ENCODE peak calls at places on chromosomes 13 and 19, in four cellular contexts. D is IMR-90, R is uterus, H is stomach. Z is an unnamed sample. For H3K4me1 and H3K9me3, the result is how much of the 10 kb centered on the place peaks cover.

GRCh38 chr19:12695997-12696365 is 450 bp downstream of the FBXW9 start:
- DNase-seq in R (no peak), D (no peak), H (no peak), Z (no peak)

GRCh38 chr13:106322628-106323027 is 212.8 kb downstream of the EFNB2 start:
- DNase-seq in H (no peak), D (no peak), R (no peak), Z (no peak)

GRCh38 chr13:48448285-48448962 is 35.5 kb upstream of the LPAR6 start:
- DNase-seq in R (no peak), H (no peak), D (no peak), Z (no peak)

GRCh38 chr19:12840091-12841079 is 2.1 kb downstream of the MAST1 start:
- DNase-seq in R (no peak), D (peak), H (peak), Z (no peak)

GRCh38 chr19:3343619-3344502 is 22.5 kb upstream of the NFIC start:
- DNase-seq in R (peak), D (peak), H (peak), Z (peak)

GRCh38 chr13:98199480-98199879 is 22.4 kb upstream of the RNF113B start:
- DNase-seq in H (no peak), R (no peak), D (peak), Z (no peak)

GRCh38 chr13:27288397-27288796 is 17.8 kb downstream of the RASL11A start:
- DNase-seq in R (no peak), D (no peak), H (no peak), Z (no peak)

GRCh38 chr19:5996102-5996501 is 18.2 kb upstream of the RANBP3 start:
- DNase-seq in D (no peak), H (no peak), R (no peak), Z (no peak)

GRCh38 chr19:1053176-1054101 is 13.5 kb upstream of the ARHGAP45 start:
- DNase-seq in H (no peak), R (no peak), D (no peak), Z (no peak)

GRCh38 chr19:33323093-33323820 is 20.9 kb upstream of the CEBPA start:
- DNase-seq in H (no peak), D (no peak), R (no peak), Z (no peak)

GRCh38 chr19:36072081-36072480 is 17.4 kb downstream of the WDR62 start:
- DNase-seq in H (no peak), D (no peak), R (no peak), Z (no peak)

GRCh38 chr13:25881946-25882574 is 169.8 kb downstream of the SHISA2 start:
- DNase-seq in D (no peak), H (no peak), R (no peak), Z (no peak)

GRCh38 chr19:41776700-41777099 is 19.7 kb upstream of the CEACAM3 start:
- DNase-seq in R (no peak), D (no peak), H (no peak), Z (no peak)

GRCh38 chr13:43657485-43657884 is 129.3 kb downstream of the ENOX1 start:
- DNase-seq in D (no peak), R (no peak), H (no peak), Z (no peak)

GRCh38 chr13:61664821-61665705 is 249.4 kb upstream of the PCDH20 start:
- DNase-seq in D (no peak), R (no peak), H (peak), Z (no peak)

GRCh38 chr13:30346159-30346788 is 38.9 kb upstream of the KATNAL1 start:
- DNase-seq in H (peak), R (no peak), D (no peak), Z (no peak)

DNA sequence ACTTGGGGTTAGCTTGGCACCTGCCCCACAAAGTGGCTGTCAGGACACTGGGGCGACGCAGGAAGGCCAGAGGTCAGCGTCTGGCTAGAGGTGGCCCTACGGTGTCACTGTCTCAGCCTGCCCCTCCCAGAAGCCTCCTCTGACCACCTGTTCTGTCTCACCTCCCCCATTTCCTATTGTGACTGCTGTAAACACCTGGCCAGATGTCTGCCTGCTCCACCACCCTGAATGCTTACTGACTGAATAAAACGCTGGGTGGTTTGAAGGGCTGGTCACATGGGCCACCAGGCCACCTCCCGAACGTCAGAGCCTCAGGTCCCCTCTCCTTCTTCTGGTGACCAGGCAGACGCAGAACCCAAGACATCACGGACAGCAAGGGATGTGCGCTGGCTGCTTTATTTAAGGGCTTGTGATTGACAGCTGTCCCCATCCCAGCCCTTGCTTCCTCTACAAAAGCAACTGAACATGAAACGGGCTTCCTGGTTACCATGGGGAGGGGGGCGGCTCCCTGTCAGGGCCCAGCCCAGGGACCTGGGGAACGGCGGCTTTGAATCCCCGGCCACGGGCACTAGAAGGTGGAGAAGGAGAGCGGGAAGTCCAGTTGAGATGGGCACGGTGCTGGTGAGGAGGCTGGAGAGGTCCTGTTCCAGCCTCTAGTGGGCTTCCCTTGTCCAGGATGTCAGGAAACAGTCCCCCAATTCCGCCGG is 6.2 kb downstream of the ELOF1 start:
- DNase-seq in R (no peak), D (no peak), H (no peak), Z (no peak)
- TF ChIP-seq POLR2A in R (no peak), D (no peak), H (no peak), Z (no peak)

DNA sequence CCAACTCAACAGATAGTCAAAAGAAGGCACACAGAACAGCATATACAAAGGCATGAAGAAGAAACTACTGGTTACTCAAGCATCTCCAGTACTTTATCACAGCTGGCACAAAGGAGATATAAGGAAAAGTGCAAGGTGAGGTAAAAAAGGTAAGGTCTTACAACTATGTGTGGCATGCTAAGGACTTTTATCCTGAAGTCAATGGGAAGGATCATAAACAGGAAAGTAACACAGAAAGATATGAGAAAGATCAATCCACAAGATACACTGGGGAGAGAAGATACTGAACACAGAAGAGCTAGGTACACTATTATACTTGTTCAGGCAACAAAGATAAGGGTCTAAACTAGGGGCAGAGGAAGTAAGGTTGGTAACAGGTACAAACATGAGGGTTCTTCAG is 5.9 kb downstream of the KPNA3 start:
- DNase-seq in D (no peak), R (no peak), H (no peak), Z (no peak)
- H3K4me1 ChIP-seq in D (under half), R (under half), H (under half), Z (under half)

DNA sequence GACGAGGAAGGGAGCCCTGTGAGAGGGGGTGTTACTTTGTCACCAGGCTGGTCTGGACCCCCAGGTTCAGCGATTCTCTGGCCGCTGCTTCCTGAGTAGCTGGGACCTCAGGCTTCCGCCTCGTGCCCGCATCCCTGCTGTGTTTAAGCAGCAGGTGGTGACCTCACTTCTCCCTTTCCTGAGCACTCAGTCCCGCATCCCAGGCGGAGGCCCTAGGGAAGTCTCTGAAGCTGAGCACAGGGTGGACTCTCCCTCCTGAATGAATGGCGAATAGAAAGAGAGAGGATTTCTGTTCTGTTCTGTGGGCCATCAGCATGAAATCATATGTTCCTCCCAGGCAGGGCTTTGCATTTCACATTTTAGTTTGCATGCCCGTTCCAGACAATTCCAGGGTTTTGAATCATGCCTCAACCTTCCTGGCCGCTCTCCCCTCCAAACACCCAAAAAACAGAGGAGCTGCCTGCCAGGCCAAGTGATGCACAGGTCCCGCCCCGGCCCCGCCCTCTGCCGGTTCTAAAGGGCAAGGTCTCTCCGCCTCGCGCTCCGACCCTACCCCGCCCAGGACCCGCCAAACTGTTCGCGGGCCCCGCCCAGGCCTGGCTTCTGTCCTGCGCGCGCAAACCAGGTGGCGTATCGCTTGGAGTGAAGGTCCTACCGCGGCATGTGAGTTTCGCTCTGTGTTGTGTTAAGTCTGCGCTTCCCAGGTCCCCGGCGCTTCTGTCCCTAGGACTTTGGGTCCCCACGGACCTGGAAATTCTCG is 35.1 kb upstream of the ZNF808 start:
- DNase-seq in R (no peak), D (no peak), H (no peak), Z (no peak)
- H3K9me3 ChIP-seq in R (under half), D (under half), H (half or more), Z (half or more)

GRCh38 chr19:56839665-56840451 is 668 bp downstream of the PEG3 start:
- DNase-seq in R (peak), H (peak), D (no peak), Z (peak)

GRCh38 chr19:56840452-56841193 is at the start of the genes PEG3 and ZIM2:
- DNase-seq in H (no peak), R (peak), D (no peak), Z (peak)

GRCh38 chr19:56838680-56838929 is 1.9 kb downstream of the PEG3 start:
- DNase-seq in D (no peak), R (no peak), H (no peak), Z (no peak)

GRCh38 chr19:56837892-56838679 is 2.4 kb downstream of the PEG3 start:
- DNase-seq in H (no peak), D (no peak), R (peak), Z (peak)

GRCh38 chr19:56838930-56839664 is 1.4 kb downstream of the PEG3 start:
- DNase-seq in H (peak), R (peak), D (no peak), Z (peak)
- TF ChIP-seq POLR2A in H (no peak), R (no peak), D (no peak), Z (no peak)

DNA sequence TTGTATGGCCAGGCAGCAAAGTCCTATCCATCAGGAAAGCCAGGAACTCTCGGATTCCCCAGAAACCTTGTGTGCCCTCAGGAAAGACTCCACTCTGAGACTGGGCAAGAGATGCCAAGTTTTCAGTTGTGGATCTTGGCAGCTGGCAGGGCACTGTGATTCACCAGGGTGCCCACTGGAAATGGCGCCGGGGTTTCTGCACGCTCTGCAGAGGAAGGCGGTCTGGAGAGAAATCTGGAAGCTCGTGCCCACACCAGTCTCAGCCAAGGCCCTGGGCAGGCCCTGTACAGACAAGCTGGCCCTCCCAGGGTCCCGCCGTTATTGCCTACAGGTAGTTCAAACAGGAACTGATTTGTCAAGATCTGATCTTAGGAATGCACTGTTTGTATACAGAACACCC is 4.9 kb downstream of the NAPA start:
- DNase-seq in D (no peak), H (peak), R (no peak), Z (no peak)
- H3K4me1 ChIP-seq in D (under half), H (half or more), R (under half), Z (half or more)

GRCh38 chr19:14719162-14719561 is 29.3 kb downstream of the ZNF333 start:
- DNase-seq in H (no peak), D (no peak), R (no peak), Z (no peak)
- H3K9me3 ChIP-seq in H (half or more), D (half or more), R (under half), Z (half or more)

Z was measured in heart left ventricle.